ENCODE peak calls at places on chromosome 10, in four cellular contexts. K is AG04450; Q is right atrium auricular region; P is stimulated activated CD4-positive, alpha-beta T cell treated with anti-CD3 and anti-CD28 coated beads, Interleukin-4, amount 100 ng/mL, for 4 hours. Z is an unnamed sample.

GRCh38 chr10:16788778-16789177 is 28.4 kb downstream of the RSU1 start:
- DNase-seq in K (no peak), Q (no peak), P (no peak), Z (no peak)

GRCh38 chr10:131585761-131586160 is 274.2 kb upstream of the TCERG1L start:
- DNase-seq in K (no peak), Q (no peak), P (no peak), Z (no peak)

GRCh38 chr10:77478248-77478963 is 159.2 kb downstream of the KCNMA1 start:
- DNase-seq in K (peak), Q (no peak), P (no peak), Z (no peak)

GRCh38 chr10:22427890-22428571 is 82.7 kb downstream of the SPAG6 start:
- DNase-seq in K (peak), Q (no peak), P (no peak), Z (no peak)

GRCh38 chr10:108817572-108817971 is 1105.7 kb downstream of the XPNPEP1 start:
- DNase-seq in K (no peak), Q (no peak), P (no peak), Z (no peak)

GRCh38 chr10:76649723-76650127 is 987.9 kb downstream of the KCNMA1 start:
- DNase-seq in K (peak), Q (no peak), P (no peak), Z (no peak)

GRCh38 chr10:31314256-31315183 is 4.5 kb upstream of the ZEB1 start:
- DNase-seq in K (no peak), Q (no peak), P (no peak), Z (no peak)

GRCh38 chr10:131274883-131275282 is 36.6 kb downstream of the TCERG1L start:
- DNase-seq in K (no peak), Q (peak), P (no peak), Z (no peak)

GRCh38 chr10:101441539-101442455 is 87.8 kb downstream of the BTRC start:
- DNase-seq in K (peak), Q (no peak), P (no peak), Z (no peak)

GRCh38 chr10:26485150-26485941 is 47.2 kb downstream of the APBB1IP start:
- DNase-seq in K (no peak), Q (no peak), P (no peak), Z (no peak)

GRCh38 chr10:132419631-132420468 is 22.9 kb downstream of the PWWP2B start:
- DNase-seq in K (no peak), Q (no peak), P (no peak), Z (no peak)

GRCh38 chr10:98062424-98062823 is 32.0 kb upstream of the CRTAC1 start:
- DNase-seq in K (no peak), Q (no peak), P (no peak), Z (no peak)

GRCh38 chr10:75464478-75465090 is 33.2 kb downstream of the LRMDA start:
- DNase-seq in K (no peak), Q (no peak), P (no peak), Z (no peak)

GRCh38 chr10:76984559-76985443 is 652.8 kb downstream of the KCNMA1 start:
- DNase-seq in K (peak), Q (peak), P (peak), Z (peak)

GRCh38 chr10:13056461-13057077 is 43.4 kb upstream of the OPTN start:
- DNase-seq in K (peak), Q (no peak), P (no peak), Z (no peak)

Z was measured in activated B cell treated with CpG ODN at 0.5 μM for 24 hours.